ENCODE peak calls at places on chromosomes 4 and X, in ten cellular contexts. U, I, W, R, C, K, D, Y, N and G are unnamed samples.

GRCh38 chr4:123406862-123407261 is 10.3 kb downstream of the SPRY1 start:
- DNase-seq in U (no peak), Y (no peak), D (no peak), W (no peak), R (no peak), C (no peak), N (no peak), I (no peak), K (no peak), G (no peak)

GRCh38 chrX:83008415-83008814 is 499.7 kb upstream of the POU3F4 start:
- DNase-seq in N (no peak), U (no peak), Y (no peak), I (no peak), D (no peak), W (no peak), R (no peak), K (no peak), C (no peak), G (no peak)

GRCh38 chrX:39731735-39732134 is 366.0 kb downstream of the BCOR start:
- DNase-seq in N (no peak), K (no peak), C (no peak), D (no peak), I (no peak), U (no peak), Y (no peak), R (no peak), W (no peak), G (no peak)

GRCh38 chr4:113289736-113290135 is 240.3 kb downstream of the ANK2 start:
- DNase-seq in I (no peak), R (peak; percentile 29), D (no peak), U (no peak), Y (no peak), W (no peak), C (no peak), N (no peak), K (no peak), G (no peak)

GRCh38 chr4:12319765-12320164 is 891.1 kb upstream of the HS3ST1 start:
- DNase-seq in K (no peak), U (no peak), D (no peak), Y (no peak), W (no peak), C (no peak), R (no peak), N (no peak), I (no peak), G (no peak)

GRCh38 chrX:42028113-42028512 is 104.8 kb upstream of the CASK start:
- DNase-seq in K (no peak), W (peak; percentile 3), Y (no peak), R (no peak), N (no peak), U (no peak), C (no peak), D (no peak), I (no peak), G (no peak)

GRCh38 chrX:5957506-5957905 is 271.2 kb downstream of the NLGN4X start:
- DNase-seq in U (no peak), K (no peak), I (no peak), W (no peak), Y (peak; percentile 58), D (no peak), C (no peak), N (no peak), R (no peak), G (no peak)

GRCh38 chr4:113845138-113845537 is 83.6 kb upstream of the CAMK2D start:
- DNase-seq in N (no peak), U (no peak), K (no peak), C (no peak), I (no peak), D (no peak), R (no peak), W (no peak), Y (no peak), G (no peak)

GRCh38 chrX:137427813-137428212 is 138.1 kb upstream of the ZIC3 start:
- DNase-seq in K (no peak), R (no peak), D (no peak), U (peak; percentile 11), N (peak; percentile 43), W (no peak), I (no peak), C (no peak), Y (no peak), G (no peak)

GRCh38 chr4:153067376-153067775 is 131.3 kb downstream of the FHDC1 start:
- DNase-seq in I (no peak), R (peak; percentile 8), N (peak; percentile 42), U (no peak), W (peak; percentile 27), K (no peak), D (no peak), C (no peak), Y (peak; percentile 13), G (no peak)